ENCODE peak calls at places on chromosomes 12 and 14, in four cellular contexts. G is gastrocnemius medialis; Q is effector memory CD4-positive, alpha-beta T cell; A is sigmoid colon. V is an unnamed sample. For H3K4me1 and H3K27me3, the result is how much of the 10 kb centered on the place peaks cover.

GRCh38 chr14:102540310-102541028 is 30.9 kb upstream of the ANKRD9 start:
- DNase-seq in Q (no peak), G (no peak), A (no peak), V (no peak)

GRCh38 chr12:14310866-14311265 is 54.6 kb upstream of the ATF7IP start:
- DNase-seq in Q (no peak), A (no peak), G (no peak), V (no peak)

GRCh38 chr12:56326533-56326932 is 7.3 kb downstream of the PAN2 start:
- DNase-seq in Q (no peak), G (no peak), A (no peak), V (no peak)

GRCh38 chr12:65637774-65638173 is 186.5 kb upstream of the HMGA2 start:
- DNase-seq in A (no peak), G (no peak), Q (no peak), V (no peak)

GRCh38 chr14:23695220-23695999 is 59.2 kb downstream of the DHRS2 start:
- DNase-seq in A (no peak), G (no peak), Q (no peak), V (no peak)

GRCh38 chr12:2877959-2878732 is 1.1 kb downstream of the RHNO1 start:
- DNase-seq in Q (no peak), G (no peak), A (peak), V (no peak)

GRCh38 chr12:15777355-15778012 is 11.7 kb downstream of the EPS8 start:
- DNase-seq in A (no peak), G (no peak), Q (no peak), V (no peak)

GRCh38 chr12:29566441-29566840 is 69.0 kb upstream of the OVCH1 start:
- DNase-seq in G (no peak), Q (no peak), A (no peak), V (no peak)

GRCh38 chr14:69891422-69891821 is 12.2 kb downstream of the SMOC1 start:
- DNase-seq in G (no peak), Q (no peak), A (no peak), V (no peak)

GRCh38 chr12:91367234-91367849 is 184.7 kb upstream of the DCN start:
- DNase-seq in G (no peak), Q (no peak), A (no peak), V (no peak)

GRCh38 chr14:97027256-97027999 is 230.2 kb downstream of the VRK1 start:
- DNase-seq in G (no peak), A (no peak), Q (no peak), V (no peak)

GRCh38 chr14:86221000-86221399 is 691.1 kb downstream of the FLRT2 start:
- DNase-seq in A (no peak), G (no peak), Q (no peak), V (peak)

GRCh38 chr12:62744551-62744950 is 190.4 kb downstream of the PPM1H start:
- DNase-seq in Q (no peak), G (no peak), A (no peak), V (no peak)

GRCh38 chr12:122517877-122518276 is 8.9 kb downstream of the RSRC2 start:
- DNase-seq in A (no peak), Q (no peak), G (no peak), V (no peak)

GRCh38 chr12:27015730-27016076 is 1.5 kb upstream of the TM7SF3 start:
- DNase-seq in Q (no peak), A (no peak), G (no peak), V (no peak)

GRCh38 chr12:56632701-56633464 is 2.8 kb upstream of the BAZ2A start:
- DNase-seq in A (no peak), G (no peak), Q (no peak), V (no peak)

GRCh38 chr14:38880643-38881567 is 222.1 kb downstream of the SEC23A start:
- DNase-seq in Q (no peak), G (no peak), A (no peak), V (no peak)

GRCh38 chr12:118397693-118398440 is 21.5 kb downstream of the SUDS3 start:
- DNase-seq in Q (no peak), A (no peak), G (no peak), V (no peak)

GRCh38 chr12:15116073-15116472 is 105.1 kb downstream of the RERG start:
- DNase-seq in G (no peak), A (peak), Q (no peak), V (no peak)

GRCh38 chr14:56092761-56093160 is 25.4 kb upstream of the PELI2 start:
- DNase-seq in G (no peak), A (no peak), Q (no peak), V (no peak)

GRCh38 chr14:24609667-24610344 is at the start of gene GZMH:
- DNase-seq in G (no peak), Q (no peak), A (no peak), V (no peak)

GRCh38 chr14:69712217-69712565 is 54.8 kb upstream of the SRSF5 start:
- DNase-seq in G (no peak), A (no peak), Q (no peak), V (no peak)

GRCh38 chr12:84929486-84929885 is 16.9 kb upstream of the SLC6A15 start:
- DNase-seq in A (no peak), G (no peak), Q (no peak), V (no peak)

GRCh38 chr14:77027538-77028383 is 747 bp downstream of the IRF2BPL start:
- DNase-seq in G (peak), Q (peak), A (peak), V (peak)

DNA sequence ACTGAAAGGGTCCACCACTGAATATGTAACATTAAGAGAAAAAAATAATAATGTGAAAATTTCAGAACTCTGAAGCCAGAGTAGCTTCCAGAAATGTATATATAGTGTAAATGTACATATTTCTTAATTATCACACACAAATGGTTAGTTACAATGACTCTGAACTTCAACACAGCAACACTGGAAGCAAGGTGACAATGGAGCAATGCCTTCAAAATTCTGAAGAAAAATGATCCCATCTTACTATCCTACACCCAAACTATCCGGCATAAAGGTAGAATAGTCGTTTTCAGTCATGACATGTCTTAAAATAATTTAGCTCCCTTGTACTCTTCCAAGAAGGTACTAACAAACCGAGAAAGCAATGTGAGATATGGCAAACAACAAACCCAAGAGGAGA is 11.9 kb downstream of the NAP1L1 start:
- DNase-seq in Q (no peak), G (no peak), A (no peak), V (no peak)
- H3K4me1 ChIP-seq in Q (under half), G (under half), A (under half), V (under half)

DNA sequence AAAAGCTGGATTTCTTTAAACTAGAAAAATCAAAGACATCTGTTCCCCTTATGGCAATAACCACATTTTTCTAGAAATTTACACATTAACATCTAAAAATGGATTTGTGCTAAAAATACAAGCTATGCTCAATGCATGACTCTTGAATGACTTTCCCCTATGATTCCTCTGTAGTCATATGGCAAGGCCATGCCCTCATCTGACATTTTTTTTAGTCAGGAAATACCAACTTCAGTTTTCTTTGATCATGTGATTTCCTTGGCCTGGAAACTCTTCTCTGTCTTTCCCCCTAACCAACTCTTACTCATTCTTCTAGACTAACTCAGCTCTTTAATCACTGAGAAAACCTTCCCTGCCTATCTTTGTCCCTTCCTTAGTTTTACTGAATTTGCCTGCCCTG is 435.9 kb downstream of the NRXN3 start:
- DNase-seq in A (no peak), Q (no peak), G (no peak), V (no peak)
- H3K4me3 ChIP-seq in A (no peak), Q (no peak), G (no peak), V (no peak)

DNA sequence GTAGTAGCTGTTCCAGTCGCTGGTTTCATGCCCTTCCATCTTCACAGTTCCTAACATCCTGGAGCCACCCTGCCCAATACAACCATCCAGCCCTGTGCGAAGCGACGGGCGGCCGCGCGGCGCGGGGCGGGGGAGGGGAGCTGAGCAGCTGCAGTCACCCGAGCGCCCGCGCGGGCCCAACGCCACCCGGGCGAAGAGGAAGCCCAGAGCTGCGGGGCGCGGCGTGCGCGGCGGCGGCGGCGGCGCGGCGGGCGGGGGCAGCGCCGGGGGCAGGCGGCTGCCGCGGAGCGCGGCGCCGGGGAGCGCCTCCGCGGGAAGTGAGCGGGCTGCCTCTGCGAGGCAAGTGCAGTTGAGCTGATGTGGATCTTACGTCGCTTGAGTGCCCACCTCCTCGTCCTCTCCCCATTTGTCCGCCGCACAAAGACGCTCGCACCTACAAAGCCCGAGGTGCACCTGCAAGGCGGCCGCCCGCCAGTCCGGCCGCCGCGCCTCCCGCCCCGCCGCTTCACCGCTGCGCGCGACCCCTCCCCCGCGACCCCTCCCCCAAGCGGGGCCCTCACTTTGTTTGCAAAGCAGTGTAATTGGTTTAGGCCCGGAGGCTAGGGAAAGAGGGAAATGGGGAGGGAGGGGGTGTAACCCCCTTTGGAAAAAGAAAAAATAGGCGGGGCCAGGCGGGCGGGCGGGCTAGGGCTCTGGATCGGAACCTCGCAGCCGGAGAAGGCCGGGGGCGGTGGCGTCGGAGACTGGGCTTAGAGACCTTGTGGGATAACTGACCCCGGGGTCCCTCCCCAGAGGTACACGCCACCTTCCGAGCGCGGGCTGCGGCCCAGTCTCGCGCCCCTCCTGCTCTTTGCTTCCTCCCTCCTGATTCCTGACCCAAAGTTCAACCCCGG is at the start of the genes FOXA1 and TTC6:
- DNase-seq in G (no peak), Q (no peak), A (no peak), V (no peak)
- H3K27me3 ChIP-seq in G (half or more), Q (half or more), A (half or more), V (under half)

GRCh38 chr14:100692859-100693558 is 33.7 kb upstream of the DLK1 start:
- DNase-seq in A (no peak), Q (no peak), G (no peak), V (no peak)
- H3K4me1 ChIP-seq in A (under half), Q (under half), G (under half), V (under half)

DNA sequence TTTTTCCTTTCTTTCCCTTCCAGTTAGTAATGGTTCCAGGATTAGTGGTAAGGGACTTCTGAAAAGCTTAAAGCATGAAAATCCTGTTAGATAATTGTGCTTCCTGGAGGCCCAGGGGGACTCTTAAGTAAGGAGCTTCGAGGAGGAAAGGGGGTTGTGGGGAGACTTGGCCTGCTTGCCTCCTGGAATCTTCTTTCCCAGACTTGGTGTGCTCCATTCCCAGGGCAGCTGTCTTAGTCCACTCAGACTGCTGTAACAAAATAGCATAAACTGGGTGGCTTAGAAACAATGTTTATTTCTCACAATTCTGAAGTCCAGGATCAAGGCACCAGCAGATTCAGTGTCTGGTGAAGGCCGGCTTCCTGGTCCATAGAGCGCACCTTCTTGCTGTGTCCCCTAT is 243.0 kb upstream of the PWP1 start:
- DNase-seq in A (no peak), Q (no peak), G (no peak), V (no peak)
- H3K4me3 ChIP-seq in A (no peak), Q (no peak), G (no peak), V (no peak)

GRCh38 chr12:114451657-114452056 is 45.7 kb upstream of the TBX5 start:
- DNase-seq in Q (no peak), G (no peak), A (no peak), V (no peak)

DNA sequence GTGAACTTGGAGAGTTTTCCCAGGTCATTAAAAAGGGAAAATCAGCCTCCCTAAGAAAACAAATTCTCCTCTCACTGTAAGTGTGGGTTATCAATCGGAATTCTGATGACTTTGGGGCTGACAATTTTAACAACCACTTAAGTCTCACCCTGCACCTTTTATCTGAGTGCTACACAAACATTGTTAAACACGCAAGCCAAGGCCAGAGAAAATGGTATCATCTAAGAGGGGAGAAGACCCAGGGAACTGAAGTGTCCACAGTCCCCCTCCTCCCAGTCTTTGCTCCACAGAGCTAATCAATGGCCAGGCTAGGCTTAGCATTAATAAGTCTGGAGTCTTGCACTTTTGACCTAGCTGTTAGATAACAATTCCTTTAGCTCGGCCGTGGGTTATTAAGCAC is 51.7 kb upstream of the TBX5 start:
- DNase-seq in G (no peak), Q (no peak), A (no peak), V (no peak)
- H3K27me3 ChIP-seq in G (under half), Q (under half), A (under half), V (under half)

V was measured in CD8-positive, alpha-beta memory T cell.